ENCODE peak calls at places on chromosomes 3 and 15, in nine cellular contexts. L, V, Z, H, N, J, T, G and M are unnamed samples.

GRCh38 chr3:113377158-113377557 is 64.1 kb downstream of the CFAP44 start:
- DNase-seq in L (no peak), V (no peak), T (no peak), G (no peak), H (no peak), Z (no peak), N (no peak), J (no peak), M (no peak)

GRCh38 chr3:9469953-9470352 is 72.5 kb downstream of the SETD5 start:
- DNase-seq in L (no peak), N (no peak), H (no peak), J (no peak), G (no peak), T (no peak), Z (no peak), V (no peak), M (no peak)

GRCh38 chr15:80386151-80386550 is 18.0 kb upstream of the ARNT2 start:
- DNase-seq in G (no peak), T (no peak), Z (no peak), L (no peak), N (no peak), H (no peak), V (no peak), J (no peak), M (no peak)

GRCh38 chr3:100412897-100413590 is 11.7 kb downstream of the LNP1 start:
- DNase-seq in L (no peak), V (no peak), G (no peak), T (no peak), J (no peak), H (no peak), Z (no peak), N (no peak), M (no peak)

GRCh38 chr3:127077506-127078064 is 94.7 kb downstream of the PLXNA1 start:
- DNase-seq in T (no peak), V (no peak), L (no peak), H (no peak), G (no peak), N (no peak), J (no peak), Z (no peak), M (no peak)

GRCh38 chr15:70047386-70048195 is 50.1 kb downstream of the TLE3 start:
- DNase-seq in Z (no peak), J (no peak), G (no peak), H (no peak), T (no peak), V (no peak), L (peak), N (no peak), M (no peak)

GRCh38 chr15:57384816-57385215 is 8.5 kb downstream of the CGNL1 start:
- DNase-seq in T (no peak), Z (no peak), J (no peak), V (no peak), H (no peak), L (no peak), N (no peak), G (no peak), M (no peak)

GRCh38 chr15:64004582-64004981 is 41.7 kb downstream of the DAPK2 start:
- DNase-seq in T (peak), V (no peak), Z (no peak), N (no peak), H (peak), G (peak), J (no peak), L (no peak), M (no peak)

GRCh38 chr3:112623213-112623612 is 17.7 kb downstream of the CCDC80 start:
- DNase-seq in J (no peak), Z (no peak), N (no peak), H (no peak), L (no peak), V (no peak), G (no peak), T (peak), M (no peak)

GRCh38 chr3:4834403-4834866 is 144.8 kb upstream of the BHLHE40 start:
- DNase-seq in G (no peak), V (peak), L (no peak), Z (peak), T (no peak), H (no peak), J (peak), N (no peak), M (no peak)

GRCh38 chr15:63022181-63022580 is 20.4 kb upstream of the TPM1 start:
- DNase-seq in H (no peak), G (no peak), N (peak), Z (no peak), L (no peak), J (no peak), V (no peak), T (no peak), M (no peak)

GRCh38 chr3:47294392-47294791 is 11.6 kb downstream of the KLHL18 start:
- DNase-seq in T (no peak), J (no peak), Z (no peak), N (no peak), H (no peak), G (no peak), L (no peak), V (no peak), M (no peak)

GRCh38 chr15:91530951-91531582 is 322.4 kb upstream of the SLCO3A1 start:
- DNase-seq in H (no peak), G (no peak), T (no peak), N (no peak), Z (no peak), V (no peak), J (no peak), L (no peak), M (no peak)

GRCh38 chr15:69559440-69560215 is 107.0 kb downstream of the RPLP1 start:
- DNase-seq in H (no peak), L (no peak), G (no peak), V (no peak), T (peak), Z (no peak), N (no peak), J (no peak), M (no peak)